ENCODE peak calls at places on chromosomes 16 and 17, in six cellular contexts. N, Z, K, U, Q and E are unnamed samples.

GRCh38 chr17:43106552-43106951 is 18.6 kb downstream of the BRCA1 start:
- DNase-seq in N (no peak), Z (no peak), K (no peak), U (no peak), Q (no peak), E (no peak)

GRCh38 chr16:84380405-84380804 is 12.1 kb downstream of the ATP2C2 start:
- DNase-seq in N (no peak), Z (no peak), K (peak; percentile 19), U (no peak), Q (no peak), E (no peak)

GRCh38 chr16:50599494-50599893 is 51.3 kb downstream of the NKD1 start:
- DNase-seq in N (no peak), Z (no peak), K (no peak), U (no peak), Q (no peak), E (no peak)

GRCh38 chr16:70685938-70686375 is at the start of gene MTSS2:
- DNase-seq in N (peak; percentile 76), Z (peak; percentile 93), K (peak; percentile 74), U (peak; percentile 91), Q (peak; percentile 71), E (peak; percentile 89)

GRCh38 chr16:21070564-21070963 is 80.1 kb downstream of the DNAH3 start:
- DNase-seq in N (no peak), Z (no peak), K (no peak), U (no peak), Q (no peak), E (no peak)

GRCh38 chr16:17607075-17607509 is 136.3 kb upstream of the XYLT1 start:
- DNase-seq in N (no peak), Z (no peak), K (no peak), U (no peak), Q (no peak), E (no peak)

GRCh38 chr17:61583242-61583641 is 7.8 kb downstream of the NACA2 start:
- DNase-seq in N (no peak), Z (peak; percentile 68), K (no peak), U (peak; percentile 77), Q (peak; percentile 75), E (no peak)

GRCh38 chr17:45782889-45783592 is 1.1 kb upstream of the CRHR1 start:
- DNase-seq in N (peak; percentile 73), Z (no peak), K (no peak), U (no peak), Q (no peak), E (no peak)

GRCh38 chr17:81395600-81396277 is 482 bp downstream of the BAHCC1 start:
- DNase-seq in N (no peak), Z (no peak), K (no peak), U (no peak), Q (peak; percentile 40), E (no peak)

GRCh38 chr17:49437696-49438438 is 23.2 kb upstream of the PHB1 start:
- DNase-seq in N (no peak), Z (no peak), K (peak; percentile 5), U (no peak), Q (no peak), E (no peak)

GRCh38 chr16:85279874-85280545 is 167.7 kb upstream of the CIBAR2 start:
- DNase-seq in N (no peak), Z (peak; percentile 27), K (peak; percentile 63), U (peak; percentile 68), Q (no peak), E (no peak)

GRCh38 chr17:33484559-33484958 is 191.5 kb upstream of the ASIC2 start:
- DNase-seq in N (no peak), Z (no peak), K (no peak), U (no peak), Q (no peak), E (no peak)

GRCh38 chr17:48241131-48241591 is 133.6 kb downstream of the SNX11 start:
- DNase-seq in N (peak; percentile 79), Z (peak; percentile 75), K (no peak), U (peak; percentile 66), Q (peak; percentile 83), E (no peak)

DNA sequence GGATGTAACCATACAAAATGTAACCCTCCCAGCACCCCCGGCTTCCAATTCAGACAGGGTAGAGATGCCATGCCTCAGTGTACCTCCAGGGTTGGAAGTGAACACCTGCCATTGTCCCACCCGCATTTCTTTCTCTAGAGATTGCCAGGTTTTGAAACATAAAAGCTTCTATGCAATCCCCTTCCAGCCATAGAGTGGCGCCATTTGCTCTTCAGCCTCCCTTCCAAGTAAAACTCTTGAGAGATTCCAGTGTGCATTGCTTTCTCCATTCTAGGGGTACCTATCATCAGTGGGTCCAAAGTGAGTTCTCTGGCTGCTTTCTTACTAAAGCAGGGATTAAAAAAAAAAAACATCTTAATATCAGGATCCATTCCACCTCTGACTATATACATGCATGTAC is 133.1 kb upstream of the RPL38 start:
- DNase-seq in N (no peak), Z (no peak), K (no peak), U (no peak), Q (no peak), E (no peak)
- TF ChIP-seq CTCF in N (no peak), Z (no peak), K (no peak), U (no peak), Q (no peak), E (no peak)

GRCh38 chr17:66426397-66427033 is 124.1 kb downstream of the PRKCA start:
- DNase-seq in N (peak; percentile 21), Z (peak; percentile 35), K (peak; percentile 50), U (peak; percentile 18), Q (peak; percentile 52), E (no peak)
- TF ChIP-seq CTCF in N (no peak), Z (peak; percentile 39), K (peak; percentile 46), U (peak; percentile 13), Q (peak; percentile 18), E (no peak)

GRCh38 chr17:44733753-44734152 is 25.0 kb upstream of the ADAM11 start:
- DNase-seq in N (peak; percentile 45), Z (no peak), K (no peak), U (no peak), Q (peak; percentile 8), E (no peak)
- TF ChIP-seq CTCF in N (no peak), Z (peak; percentile 33), K (no peak), U (peak; percentile 35), Q (peak; percentile 33), E (no peak)

DNA sequence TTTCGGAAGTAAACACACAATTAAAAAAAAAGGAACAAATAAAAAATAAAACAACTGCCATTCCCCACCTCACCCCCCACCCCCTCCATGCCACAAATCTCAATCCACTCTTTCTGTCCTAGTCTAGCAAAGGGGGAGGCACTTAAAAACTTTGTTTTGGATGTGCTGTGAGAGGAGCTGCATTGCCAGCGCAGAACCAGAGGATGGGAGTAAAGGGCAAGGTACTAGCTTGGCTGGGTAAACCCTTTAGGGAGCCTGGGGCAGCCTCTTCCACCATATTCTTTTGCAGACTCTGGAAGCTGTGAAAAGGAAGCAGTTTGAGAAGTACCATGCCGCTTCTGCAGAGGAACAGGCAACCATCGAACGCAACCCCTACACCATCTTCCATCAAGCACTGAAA is 1.4 kb downstream of the MRPS7 start:
- DNase-seq in N (no peak), Z (no peak), K (no peak), U (no peak), Q (no peak), E (no peak)
- TF ChIP-seq CTCF in N (no peak), Z (no peak), K (no peak), U (no peak), Q (no peak), E (no peak)

GRCh38 chr16:8716592-8716991 is 42.2 kb downstream of the ABAT start:
- DNase-seq in N (no peak), Z (no peak), K (no peak), U (peak; percentile 1), Q (no peak), E (no peak)

GRCh38 chr16:8716052-8716451 is 41.6 kb downstream of the ABAT start:
- DNase-seq in N (no peak), Z (no peak), K (no peak), U (no peak), Q (no peak), E (no peak)

GRCh38 chr16:8712589-8713361 is 38.4 kb downstream of the ABAT start:
- DNase-seq in N (no peak), Z (no peak), K (no peak), U (no peak), Q (no peak), E (peak; percentile 40)

GRCh38 chr16:8713635-8714097 is 39.2 kb downstream of the ABAT start:
- DNase-seq in N (no peak), Z (no peak), K (no peak), U (no peak), Q (no peak), E (no peak)

DNA sequence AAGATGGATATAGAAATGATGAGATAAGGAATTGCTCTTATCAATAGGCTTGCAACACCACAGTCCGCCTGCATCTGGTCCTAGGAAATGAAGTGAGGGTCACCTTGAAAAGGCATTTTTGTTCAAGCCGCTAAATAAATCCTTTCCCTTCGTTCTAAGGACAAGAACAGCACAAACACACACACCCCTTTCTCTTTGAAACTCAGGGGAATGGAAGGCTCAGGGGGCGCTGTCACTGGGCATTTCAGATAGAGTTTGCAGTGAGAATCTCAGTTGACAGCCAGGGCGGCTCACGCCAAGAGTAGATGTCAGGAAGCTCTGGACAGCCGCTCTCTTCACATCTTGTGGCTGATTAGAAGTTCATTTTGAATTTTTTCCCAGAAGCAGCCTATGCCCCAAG is 39.7 kb downstream of the ABAT start:
- DNase-seq in N (no peak), Z (no peak), K (no peak), U (no peak), Q (no peak), E (no peak)
- TF ChIP-seq CTCF in N (no peak), Z (no peak), K (no peak), U (no peak), Q (no peak), E (no peak)